ENCODE peak calls at places on chromosomes 1 and 21, in four cellular contexts. J is IMR-90, Q is neural progenitor cell, T is left lung. I is an unnamed sample. For H3K9me3, the result is how much of the 10 kb centered on the place peaks cover.

GRCh38 chr1:16111771-16112557 is 38.5 kb upstream of the FAM131C start:
- DNase-seq in J (peak), Q (no peak), T (peak), I (no peak)

GRCh38 chr1:117527566-117528102 is 78.2 kb upstream of the TENT5C start:
- DNase-seq in Q (no peak), J (peak), T (no peak), I (no peak)

GRCh38 chr1:234768569-234769283 is 158.7 kb upstream of the IRF2BP2 start:
- DNase-seq in Q (no peak), T (no peak), J (no peak), I (no peak)

GRCh38 chr1:159089184-159089791 is 12.7 kb upstream of the AIM2 start:
- DNase-seq in T (no peak), J (no peak), Q (peak), I (no peak)

GRCh38 chr1:206012086-206012859 is 9.1 kb upstream of the RAB7B start:
- DNase-seq in Q (no peak), J (no peak), T (peak), I (no peak)

GRCh38 chr1:230160957-230161771 is 94.1 kb downstream of the GALNT2 start:
- DNase-seq in J (peak), Q (no peak), T (peak), I (no peak)

GRCh38 chr1:117683571-117684285 is 77.9 kb downstream of the TENT5C start:
- DNase-seq in Q (no peak), J (peak), T (no peak), I (no peak)

GRCh38 chr1:159826436-159827101 is at the start of gene SLAMF8:
- DNase-seq in T (peak), J (no peak), Q (no peak), I (no peak)

GRCh38 chr1:154664331-154664730 is 56.3 kb upstream of the ADAR start:
- DNase-seq in T (no peak), J (no peak), Q (no peak), I (no peak)

GRCh38 chr1:110211503-110212164 is 1.5 kb downstream of the KCNC4 start:
- DNase-seq in Q (peak), T (no peak), J (no peak), I (no peak)

GRCh38 chr1:88288571-88288970 is 395.5 kb upstream of the PKN2 start:
- DNase-seq in T (no peak), Q (no peak), J (no peak), I (no peak)

GRCh38 chr1:115112496-115113375 is 23.4 kb upstream of the TSPAN2 start:
- DNase-seq in J (no peak), Q (peak), T (no peak), I (peak)

GRCh38 chr1:229025576-229025975 is 245.3 kb upstream of the RAB4A start:
- DNase-seq in Q (no peak), T (no peak), J (no peak), I (no peak)

GRCh38 chr1:40438391-40439015 is 11.8 kb upstream of the ZFP69B start:
- DNase-seq in T (no peak), Q (peak), J (peak), I (no peak)

GRCh38 chr1:233316473-233316872 is 11.1 kb upstream of the MAP3K21 start:
- DNase-seq in T (no peak), Q (no peak), J (no peak), I (no peak)

GRCh38 chr1:220527279-220528048 is 472 bp upstream of the MARK1 start:
- DNase-seq in Q (peak), T (no peak), J (no peak), I (peak)

GRCh38 chr1:121516279-121516967 is 331.6 kb downstream of the SRGAP2C start:
- DNase-seq in J (no peak), Q (no peak), T (peak), I (no peak)

GRCh38 chr1:53584446-53585102 is 125.4 kb downstream of the DMRTB1 start:
- DNase-seq in J (no peak), Q (no peak), T (no peak), I (no peak)

GRCh38 chr21:18902641-18903040 is 499.1 kb upstream of the TMPRSS15 start:
- DNase-seq in J (no peak), Q (no peak), T (no peak), I (no peak)

GRCh38 chr1:208093754-208094719 is 150.1 kb downstream of the PLXNA2 start:
- DNase-seq in Q (peak), J (peak), T (peak), I (peak)

GRCh38 chr1:24337455-24337854 is 18.3 kb downstream of the GRHL3 start:
- DNase-seq in J (no peak), Q (no peak), T (no peak), I (no peak)

GRCh38 chr1:175178456-175178855 is 14.1 kb downstream of the KIAA0040 start:
- DNase-seq in Q (no peak), J (no peak), T (no peak), I (no peak)

GRCh38 chr1:97006044-97006676 is 284.6 kb downstream of the PTBP2 start:
- DNase-seq in Q (no peak), T (no peak), J (peak), I (no peak)

GRCh38 chr21:35530726-35531125 is 481.6 kb upstream of the RUNX1 start:
- DNase-seq in Q (no peak), T (no peak), J (no peak), I (no peak)

GRCh38 chr1:5504364-5504740 is 487.9 kb downstream of the NPHP4 start:
- DNase-seq in Q (no peak), J (no peak), T (peak), I (no peak)

GRCh38 chr1:51303751-51304196 is 26.6 kb downstream of the TTC39A start:
- DNase-seq in Q (no peak), T (no peak), J (peak), I (no peak)

GRCh38 chr1:246176126-246177024 is 330.7 kb downstream of the SMYD3 start:
- DNase-seq in T (no peak), Q (no peak), J (peak), I (no peak)

DNA sequence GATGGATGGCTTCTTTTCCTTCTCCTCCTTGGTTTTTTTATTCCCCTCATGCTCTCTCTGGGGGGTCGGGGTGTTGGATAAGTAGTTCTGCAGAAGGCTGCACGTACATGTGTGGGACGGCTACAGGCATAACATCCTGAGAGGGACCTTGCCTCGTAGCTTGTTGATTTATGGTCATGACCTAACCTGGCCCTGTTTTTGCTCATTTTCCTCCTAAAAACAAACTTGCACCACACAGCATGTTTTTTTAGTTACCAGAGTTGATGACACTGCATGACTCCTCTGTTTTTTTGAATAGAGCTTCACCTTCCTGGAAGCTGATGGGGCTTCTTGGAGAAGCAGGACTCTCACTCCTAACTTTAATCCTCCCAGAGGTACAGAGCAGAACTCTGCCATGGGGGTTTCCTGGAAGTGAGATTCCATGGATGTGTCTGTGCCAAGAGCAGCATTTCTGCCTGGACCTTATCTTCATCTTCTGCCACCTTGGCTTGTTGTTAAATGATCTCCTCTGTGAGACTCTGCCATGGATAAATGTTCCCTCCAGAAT is 114.7 kb downstream of the PAPPA2 start:
- DNase-seq in T (no peak), J (no peak), Q (no peak), I (no peak)
- H3K9me3 ChIP-seq in T (under half), J (under half), Q (under half), I (under half)

GRCh38 chr1:209755926-209756607 is at the start of gene TRAF3IP3:
- DNase-seq in J (no peak), T (peak), Q (no peak), I (no peak)
- H3K9me3 ChIP-seq in J (under half), T (under half), Q (under half), I (under half)

GRCh38 chr1:248402748-248403147 is at the start of gene OR2T1:
- DNase-seq in T (no peak), Q (no peak), J (no peak), I (no peak)
- H3K9me3 ChIP-seq in T (under half), Q (under half), J (under half), I (under half)

GRCh38 chr21:39874759-39875158 is 7.5 kb downstream of the PCP4 start:
- DNase-seq in Q (no peak), J (no peak), T (no peak), I (no peak)
- H3K9me3 ChIP-seq in Q (under half), J (under half), T (under half), I (under half)

GRCh38 chr1:93087532-93087931 is 8.4 kb downstream of the MTF2 start:
- DNase-seq in T (no peak), J (no peak), Q (no peak), I (no peak)
- H3K9me3 ChIP-seq in T (under half), J (under half), Q (under half), I (under half)

GRCh38 chr21:10511116-10511515 is 10.3 kb upstream of the TPTE start:
- DNase-seq in Q (no peak), T (no peak), J (no peak), I (no peak)
- H3K9me3 ChIP-seq in Q (under half), T (under half), J (under half), I (under half)

DNA sequence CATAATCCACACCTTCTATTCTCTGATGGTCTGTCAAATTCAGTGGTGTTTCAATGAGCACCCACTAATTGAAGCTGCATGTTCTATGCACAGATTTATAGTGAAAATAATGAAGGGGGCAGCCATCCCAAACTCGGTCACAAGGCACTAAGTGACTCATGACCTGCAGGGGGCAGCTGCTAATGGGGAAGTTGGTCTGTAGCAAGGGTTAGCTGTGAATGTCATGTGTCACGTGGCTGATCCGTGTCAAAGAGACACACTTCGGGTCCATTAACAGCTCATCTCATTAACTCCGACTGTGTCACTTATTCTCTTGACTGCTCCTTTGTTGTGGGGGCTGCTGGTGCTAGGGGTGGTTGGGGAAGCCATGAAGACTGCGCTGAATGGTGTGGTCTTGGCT is 306.6 kb downstream of the PCP4 start:
- DNase-seq in T (no peak), J (no peak), Q (peak), I (no peak)
- H3K9me3 ChIP-seq in T (under half), J (under half), Q (under half), I (under half)

GRCh38 chr21:40186036-40186435 is 318.8 kb downstream of the PCP4 start:
- DNase-seq in T (no peak), J (no peak), Q (no peak), I (no peak)
- H3K9me3 ChIP-seq in T (under half), J (under half), Q (under half), I (under half)

DNA sequence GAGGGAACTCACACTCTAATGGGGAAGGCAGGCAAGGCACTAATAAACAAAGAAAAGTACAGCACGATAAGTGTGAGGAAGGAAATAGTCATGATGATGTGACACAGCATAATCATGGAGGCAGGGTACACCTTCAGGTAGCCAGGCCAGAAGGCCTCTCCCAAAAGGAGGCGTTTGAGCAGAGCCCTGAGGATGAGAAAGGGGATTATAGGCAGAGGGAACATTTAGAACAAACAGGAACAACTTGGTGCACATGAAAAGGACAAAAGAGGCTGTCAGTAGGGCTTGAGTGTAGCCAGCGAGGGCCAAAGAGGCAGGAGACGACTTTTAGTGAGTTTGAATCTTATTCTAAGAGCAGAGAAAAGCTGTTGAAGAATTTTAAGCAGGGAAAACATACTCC is 33.4 kb upstream of the CRNN start:
- DNase-seq in J (no peak), Q (no peak), T (no peak), I (no peak)
- H3K9me3 ChIP-seq in J (under half), Q (under half), T (under half), I (under half)